ENCODE peak calls at places on chromosomes 1 and 21, in five cellular contexts. X is IMR-90, J is HepG2, E is GM12878, Y is K562. K is an unnamed sample.

GRCh38 chr1:61424382-61424781 is 300.6 kb downstream of the TM2D1 start:
- DNase-seq in Y (no peak), J (no peak), X (no peak), E (no peak), K (no peak)

GRCh38 chr1:204074274-204075115 is 1.6 kb downstream of the SOX13 start:
- DNase-seq in J (peak; percentile 87), Y (no peak), X (peak; percentile 52), E (no peak), K (peak; percentile 65)

GRCh38 chr1:161311595-161312181 is 1.9 kb upstream of the MPZ start:
- DNase-seq in J (peak; percentile 58), E (no peak), X (no peak), Y (no peak), K (no peak)

GRCh38 chr1:6962956-6963915 is 178.0 kb downstream of the CAMTA1 start:
- DNase-seq in Y (peak; percentile 96), E (peak; percentile 24), J (no peak), X (no peak), K (no peak)

GRCh38 chr1:52237430-52237829 is 95.5 kb downstream of the ZFYVE9 start:
- DNase-seq in E (no peak), J (no peak), X (peak; percentile 86), Y (no peak), K (no peak)

GRCh38 chr1:247376659-247377058 is 39.3 kb upstream of the NLRP3 start:
- DNase-seq in E (no peak), Y (no peak), X (no peak), J (no peak), K (no peak)

GRCh38 chr1:248681651-248682050 is 20.9 kb downstream of the OR14I1 start:
- DNase-seq in X (no peak), Y (no peak), E (no peak), J (no peak), K (no peak)

GRCh38 chr1:48203287-48203900 is 19.1 kb upstream of the SLC5A9 start:
- DNase-seq in E (no peak), Y (peak; percentile 75), J (peak; percentile 33), X (peak; percentile 22), K (peak; percentile 35)

GRCh38 chr1:101239095-101240040 is 2.5 kb downstream of the S1PR1 start:
- DNase-seq in J (no peak), Y (no peak), X (no peak), E (no peak), K (no peak)

GRCh38 chr1:198601936-198602889 is 36.6 kb upstream of the PTPRC start:
- DNase-seq in Y (no peak), E (no peak), X (peak; percentile 17), J (no peak), K (no peak)

GRCh38 chr1:30365596-30365995 is 357.8 kb downstream of the MATN1 start:
- DNase-seq in Y (no peak), E (no peak), J (no peak), X (no peak), K (no peak)

GRCh38 chr1:231020816-231021215 is 19.2 kb downstream of the FAM89A start:
- DNase-seq in E (no peak), X (peak; percentile 21), J (no peak), Y (no peak), K (no peak)

GRCh38 chr21:26797878-26798456 is 47.2 kb downstream of the ADAMTS1 start:
- DNase-seq in E (no peak), X (no peak), J (no peak), Y (no peak), K (no peak)

GRCh38 chr1:240803151-240803550 is 191.2 kb upstream of the GREM2 start:
- DNase-seq in X (peak; percentile 79), Y (no peak), E (no peak), J (no peak), K (peak; percentile 61)

GRCh38 chr1:48560577-48560976 is 88.6 kb upstream of the SPATA6 start:
- DNase-seq in J (no peak), Y (no peak), E (no peak), X (no peak), K (no peak)

GRCh38 chr1:62964141-62964540 is 180.2 kb downstream of the ATG4C start:
- DNase-seq in X (no peak), J (no peak), Y (no peak), E (peak; percentile 5), K (no peak)

GRCh38 chr1:199311478-199312242 is 672.8 kb downstream of the PTPRC start:
- DNase-seq in Y (no peak), J (no peak), E (no peak), X (no peak), K (no peak)

GRCh38 chr1:65002156-65002507 is 35.8 kb upstream of the JAK1 start:
- DNase-seq in J (no peak), E (no peak), Y (no peak), X (no peak), K (no peak)

GRCh38 chr1:16231331-16232315 is 5.4 kb downstream of the CPLANE2 start:
- DNase-seq in X (no peak), Y (peak; percentile 59), E (no peak), J (no peak), K (no peak)

GRCh38 chr1:67162954-67163353 is 3.3 kb upstream of the IL23R start:
- DNase-seq in J (peak; percentile 6), X (peak; percentile 67), E (no peak), Y (no peak), K (no peak)

GRCh38 chr1:32334864-32335618 is 992 bp downstream of the MARCKSL1 start:
- DNase-seq in J (no peak), Y (peak; percentile 89), E (no peak), X (peak; percentile 21), K (peak; percentile 26)

GRCh38 chr1:50603274-50604271 is 180.3 kb upstream of the DMRTA2 start:
- DNase-seq in Y (no peak), X (peak; percentile 69), J (no peak), E (no peak), K (no peak)

GRCh38 chr1:20411196-20411980 is 74.6 kb downstream of the CAMK2N1 start:
- DNase-seq in Y (no peak), E (no peak), J (no peak), X (peak; percentile 97), K (peak; percentile 51)

GRCh38 chr1:14168663-14169062 is 429.8 kb upstream of the KAZN start:
- DNase-seq in X (no peak), E (no peak), J (no peak), Y (no peak), K (no peak)

GRCh38 chr1:8495928-8496401 is 178.1 kb downstream of the SLC45A1 start:
- DNase-seq in X (peak; percentile 19), J (no peak), Y (no peak), E (no peak), K (no peak)

GRCh38 chr1:31418626-31419025 is 5.6 kb downstream of the SERINC2 start:
- DNase-seq in E (no peak), Y (no peak), J (no peak), X (no peak), K (no peak)

DNA sequence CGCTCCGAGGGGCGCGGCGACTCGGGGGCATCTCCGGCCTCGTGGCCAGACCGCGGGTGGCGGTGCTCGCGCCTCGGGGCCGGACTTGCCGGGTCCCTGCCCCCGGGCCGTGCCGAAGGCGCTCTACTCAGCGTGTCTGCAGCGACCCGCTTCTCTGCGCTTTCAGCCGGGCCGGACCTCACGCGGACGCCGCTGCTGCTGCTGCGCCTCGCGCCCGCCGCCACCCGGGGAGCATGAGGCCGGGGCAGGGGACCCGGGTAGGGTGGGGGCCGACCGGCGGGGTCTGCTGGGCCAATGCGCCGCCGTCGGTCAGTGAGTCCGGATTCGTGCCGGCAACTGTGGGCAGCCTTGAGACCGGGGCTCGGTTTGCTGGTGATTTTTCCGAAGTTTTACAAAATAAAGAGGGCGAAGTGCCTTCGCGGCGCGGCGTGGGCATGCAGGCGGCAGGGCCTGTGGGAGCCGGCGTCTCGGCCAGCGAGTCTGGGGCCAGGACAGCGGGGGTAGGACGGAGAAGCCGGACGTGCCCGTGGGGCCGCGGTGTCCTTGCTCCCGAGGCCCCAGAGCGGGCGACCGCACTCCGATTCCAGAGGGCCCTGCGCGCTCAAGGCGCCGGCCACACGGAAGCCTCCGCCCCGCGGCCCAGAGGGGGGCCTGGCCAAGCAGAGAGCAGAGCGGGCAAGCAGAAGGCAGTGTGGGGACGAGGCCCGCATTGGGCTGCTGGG is 749 bp downstream of the FAM163A start:
- DNase-seq in X (no peak), Y (no peak), J (no peak), E (no peak), K (no peak)
- H3K4me3 ChIP-seq in X (no peak overlapping the region), Y (no peak overlapping the region), J (peak overlapping the region; percentile 55), E (no peak overlapping the region), K (peak overlapping the region; percentile 47)

GRCh38 chr1:27833470-27833869 is 2.9 kb downstream of the PPP1R8 start:
- DNase-seq in E (no peak), Y (no peak), J (no peak), X (no peak), K (no peak)

GRCh38 chr1:27831568-27832410 is 1.2 kb downstream of the PPP1R8 start:
- DNase-seq in J (peak; percentile 21), Y (no peak), X (peak; percentile 5), E (no peak), K (no peak)

GRCh38 chr1:27830621-27831424 is at the start of gene PPP1R8:
- DNase-seq in J (peak; percentile 93), Y (peak; percentile 94), E (peak; percentile 72), X (peak; percentile 95), K (peak; percentile 57)

DNA sequence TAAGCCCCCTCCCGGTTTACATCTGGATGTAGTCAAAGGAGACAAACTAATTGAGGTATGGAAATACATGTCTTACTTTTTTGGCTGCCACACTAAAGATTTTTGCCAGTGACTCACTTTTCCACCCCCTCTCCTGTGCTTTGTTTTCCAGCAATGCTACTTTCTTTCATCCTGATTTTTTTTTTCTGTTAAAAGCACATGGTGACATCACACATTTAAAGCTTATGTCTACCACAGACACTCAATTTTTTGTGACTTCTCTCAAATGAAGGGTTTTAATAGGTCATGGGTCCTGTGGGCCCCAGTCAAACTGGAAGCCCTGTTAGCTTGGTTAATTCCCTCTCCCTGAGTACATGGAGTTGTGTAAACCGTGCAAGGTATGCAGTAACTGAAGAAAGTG is 2.2 kb downstream of the PPP1R8 start:
- DNase-seq in E (no peak), J (no peak), Y (no peak), X (peak; percentile 62), K (no peak)
- TF ChIP-seq BHLHE40 in E (no peak), J (no peak), Y (no peak), X (no peak), K (no peak)

GRCh38 chr1:23395162-23395724 is 25.6 kb upstream of the ZNF436 start:
- DNase-seq in J (no peak), E (no peak), Y (no peak), X (no peak), K (no peak)
- H3K4me3 ChIP-seq in J (no peak overlapping the region), E (no peak overlapping the region), Y (no peak overlapping the region), X (no peak overlapping the region), K (no peak overlapping the region)

DNA sequence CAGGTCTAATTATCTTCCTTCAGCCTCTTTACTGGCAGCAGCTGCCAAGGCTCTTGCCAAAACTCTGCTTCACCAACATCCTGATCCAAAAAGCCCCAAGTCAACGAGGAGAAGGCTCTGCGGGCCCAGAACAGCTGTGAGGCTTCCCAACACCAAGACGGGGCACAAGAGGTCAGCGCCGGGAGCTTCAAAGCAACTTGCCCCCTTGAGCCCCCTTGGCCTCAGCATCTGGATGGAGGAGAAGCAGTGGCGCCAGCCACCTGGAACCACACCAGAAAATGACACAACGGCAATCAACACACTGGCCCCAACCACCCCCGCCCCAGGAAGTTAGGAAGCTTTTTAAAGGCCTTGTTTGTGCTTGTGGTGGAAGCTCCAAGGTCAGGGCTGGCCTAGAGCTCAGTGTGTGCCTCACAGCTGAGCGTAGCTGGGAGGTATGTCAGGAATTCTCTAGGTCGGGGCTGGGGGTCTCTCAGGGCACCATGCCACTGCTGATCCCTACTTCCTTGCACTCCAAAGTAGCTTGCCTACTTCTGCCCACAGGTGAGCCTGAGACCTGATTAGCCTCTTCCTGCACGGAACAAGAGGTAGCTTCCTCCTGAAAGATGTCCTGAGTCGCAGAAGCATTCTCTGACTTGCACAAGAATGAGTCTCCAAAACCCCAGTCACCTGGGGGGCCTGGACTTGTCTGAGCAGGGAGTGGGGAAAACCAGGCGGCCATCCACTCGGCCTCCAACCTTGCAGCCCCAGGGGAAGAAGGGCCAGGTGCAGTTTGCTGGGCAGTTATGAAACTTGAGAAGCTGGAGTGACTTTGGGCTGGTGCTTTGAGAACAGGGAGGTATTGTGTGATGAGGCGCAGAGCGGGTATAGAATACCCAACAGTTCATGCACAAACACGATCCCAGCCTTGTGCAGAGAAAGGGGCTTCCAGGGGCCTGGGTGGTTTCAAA is 9.8 kb upstream of the SRP9 start:
- DNase-seq in E (no peak), X (peak; percentile 56), Y (no peak), J (peak; percentile 94), K (no peak)
- TF ChIP-seq BHLHE40 in E (no peak), X (no peak), Y (no peak), J (no peak), K (no peak)

K was measured in A549.